ENCODE peak calls at places on chromosome 19, in six cellular contexts. O is T47D, H is amniotic stem cell, A is AG09309, G is left lung, N is NCI-H146. X is an unnamed sample.

GRCh38 chr19:7850975-7851622 is 21.1 kb downstream of the EVI5L start:
- DNase-seq in O (no peak), H (no peak), A (no peak), G (no peak), N (no peak), X (no peak)

GRCh38 chr19:6590458-6591319 is at the start of gene CD70:
- DNase-seq in O (peak; percentile 46), H (no peak), A (no peak), G (peak; percentile 35), N (no peak), X (no peak)

GRCh38 chr19:39677931-39678889 is 22.5 kb downstream of the LGALS16 start:
- DNase-seq in O (peak; percentile 34), H (no peak), A (no peak), G (peak; percentile 44), N (peak; percentile 91), X (peak; percentile 73)

GRCh38 chr19:8148410-8149231 is 771 bp downstream of the FBN3 start:
- DNase-seq in O (peak; percentile 54), H (no peak), A (no peak), G (no peak), N (peak; percentile 45), X (no peak)

GRCh38 chr19:752652-753517 is 2.0 kb downstream of the MISP start:
- DNase-seq in O (peak; percentile 86), H (peak; percentile 47), A (peak; percentile 60), G (peak; percentile 83), N (peak; percentile 67), X (no peak)

GRCh38 chr19:52923782-52924593 is 760 bp upstream of the ZNF888 start:
- DNase-seq in O (no peak), H (no peak), A (no peak), G (peak; percentile 86), N (no peak), X (no peak)

GRCh38 chr19:11538232-11539036 is at the start of gene CNN1:
- DNase-seq in O (no peak), H (no peak), A (no peak), G (peak; percentile 68), N (no peak), X (no peak)

GRCh38 chr19:37905936-37906867 is at the start of gene WDR87:
- DNase-seq in O (peak; percentile 29), H (no peak), A (no peak), G (peak; percentile 51), N (peak; percentile 94), X (peak; percentile 80)

GRCh38 chr19:46951236-46951986 is 68.2 kb upstream of the NPAS1 start:
- DNase-seq in O (no peak), H (no peak), A (no peak), G (no peak), N (no peak), X (no peak)

GRCh38 chr19:19354007-19354406 is 33.4 kb downstream of the MAU2 start:
- DNase-seq in O (no peak), H (no peak), A (no peak), G (no peak), N (no peak), X (no peak)

GRCh38 chr19:40803857-40804782 is 5.1 kb downstream of the EGLN2 start:
- DNase-seq in O (no peak), H (no peak), A (no peak), G (peak; percentile 79), N (no peak), X (no peak)

GRCh38 chr19:30792561-30793505 is 420.6 kb downstream of the ZNF536 start:
- DNase-seq in O (no peak), H (no peak), A (no peak), G (no peak), N (no peak), X (no peak)

GRCh38 chr19:46932346-46932745 is 71.5 kb downstream of the ARHGAP35 start:
- DNase-seq in O (no peak), H (no peak), A (no peak), G (no peak), N (no peak), X (no peak)

GRCh38 chr19:10142701-10143375 is 23.1 kb upstream of the EIF3G start:
- DNase-seq in O (no peak), H (no peak), A (no peak), G (no peak), N (no peak), X (no peak)

GRCh38 chr19:8337728-8338127 is 5.3 kb downstream of the KANK3 start:
- DNase-seq in O (no peak), H (no peak), A (no peak), G (no peak), N (no peak), X (no peak)

GRCh38 chr19:772730-773436 is 22.0 kb downstream of the MISP start:
- DNase-seq in O (no peak), H (no peak), A (no peak), G (no peak), N (no peak), X (no peak)

GRCh38 chr19:3680939-3681338 is 19.3 kb downstream of the PIP5K1C start:
- DNase-seq in O (no peak), H (no peak), A (no peak), G (no peak), N (no peak), X (no peak)

GRCh38 chr19:10009714-10010224 is 535 bp downstream of the COL5A3 start:
- DNase-seq in O (no peak), H (no peak), A (no peak), G (no peak), N (no peak), X (no peak)

GRCh38 chr19:38793671-38794070 is 4.7 kb downstream of the LGALS7B start:
- DNase-seq in O (no peak), H (no peak), A (no peak), G (no peak), N (no peak), X (no peak)

GRCh38 chr19:55189424-55189823 is 9.3 kb upstream of the SYT5 start:
- DNase-seq in O (no peak), H (no peak), A (peak; percentile 89), G (no peak), N (no peak), X (no peak)